ENCODE peak calls at places on chromosomes 1 and 21, in nine cellular contexts. One of them, this sample, is unnamed.

GRCh38 chr1:152228831-152229230 is 4.8 kb upstream of the HRNR start:
- DNase-seq in SK-N-SH: no peak
- DNase-seq in stomach: no peak
- DNase-seq in endothelial cell of umbilical vein: no peak
- DNase-seq in neuronal stem cell: no peak
- DNase-seq in left ventricle myocardium inferior: no peak
- DNase-seq in CD4-positive, alpha-beta T cell: no peak
- DNase-seq in body of pancreas: no peak
- DNase-seq in hepatocyte: no peak
- DNase-seq in this sample: no peak

GRCh38 chr1:193229136-193229535 is 42.7 kb upstream of the B3GALT2 start:
- DNase-seq in SK-N-SH: no peak
- DNase-seq in stomach: no peak
- DNase-seq in endothelial cell of umbilical vein: no peak
- DNase-seq in neuronal stem cell: no peak
- DNase-seq in left ventricle myocardium inferior: no peak
- DNase-seq in CD4-positive, alpha-beta T cell: no peak
- DNase-seq in body of pancreas: no peak
- DNase-seq in hepatocyte: no peak
- DNase-seq in this sample: no peak

GRCh38 chr1:109207472-109208103 is 6.1 kb upstream of the SARS1 start:
- DNase-seq in SK-N-SH: no peak
- DNase-seq in stomach: no peak
- DNase-seq in endothelial cell of umbilical vein: no peak
- DNase-seq in neuronal stem cell: no peak
- DNase-seq in left ventricle myocardium inferior: no peak
- DNase-seq in CD4-positive, alpha-beta T cell: no peak
- DNase-seq in body of pancreas: no peak
- DNase-seq in hepatocyte: no peak
- DNase-seq in this sample: no peak

GRCh38 chr1:109819365-109819764 is 55.6 kb upstream of the EPS8L3 start:
- DNase-seq in SK-N-SH: no peak
- DNase-seq in stomach: no peak
- DNase-seq in endothelial cell of umbilical vein: no peak
- DNase-seq in neuronal stem cell: no peak
- DNase-seq in left ventricle myocardium inferior: no peak
- DNase-seq in CD4-positive, alpha-beta T cell: no peak
- DNase-seq in body of pancreas: no peak
- DNase-seq in hepatocyte: no peak
- DNase-seq in this sample: no peak

GRCh38 chr1:51310871-51311613 is 19.3 kb downstream of the TTC39A start:
- DNase-seq in SK-N-SH: no peak
- DNase-seq in stomach: no peak
- DNase-seq in endothelial cell of umbilical vein: peak
- DNase-seq in neuronal stem cell: no peak
- DNase-seq in left ventricle myocardium inferior: no peak
- DNase-seq in CD4-positive, alpha-beta T cell: no peak
- DNase-seq in body of pancreas: no peak
- DNase-seq in hepatocyte: no peak
- DNase-seq in this sample: no peak

GRCh38 chr1:8429549-8430105 is 111.7 kb downstream of the SLC45A1 start:
- DNase-seq in SK-N-SH: no peak
- DNase-seq in stomach: no peak
- DNase-seq in endothelial cell of umbilical vein: no peak
- DNase-seq in neuronal stem cell: no peak
- DNase-seq in left ventricle myocardium inferior: no peak
- DNase-seq in CD4-positive, alpha-beta T cell: no peak
- DNase-seq in body of pancreas: no peak
- DNase-seq in hepatocyte: no peak
- DNase-seq in this sample: no peak

GRCh38 chr1:10253755-10254154 is 43.4 kb downstream of the KIF1B start:
- DNase-seq in SK-N-SH: peak
- DNase-seq in stomach: no peak
- DNase-seq in endothelial cell of umbilical vein: peak
- DNase-seq in neuronal stem cell: no peak
- DNase-seq in left ventricle myocardium inferior: no peak
- DNase-seq in CD4-positive, alpha-beta T cell: no peak
- DNase-seq in body of pancreas: peak
- DNase-seq in hepatocyte: peak
- DNase-seq in this sample: no peak

GRCh38 chr1:110084226-110085078 is 14.0 kb upstream of the ALX3 start:
- DNase-seq in SK-N-SH: no peak
- DNase-seq in stomach: peak
- DNase-seq in endothelial cell of umbilical vein: peak
- DNase-seq in neuronal stem cell: no peak
- DNase-seq in left ventricle myocardium inferior: peak
- DNase-seq in CD4-positive, alpha-beta T cell: no peak
- DNase-seq in body of pancreas: peak
- DNase-seq in hepatocyte: peak
- DNase-seq in this sample: no peak

GRCh38 chr1:208219659-208220282 is 24.4 kb downstream of the PLXNA2 start:
- DNase-seq in SK-N-SH: no peak
- DNase-seq in stomach: no peak
- DNase-seq in endothelial cell of umbilical vein: peak
- DNase-seq in neuronal stem cell: no peak
- DNase-seq in left ventricle myocardium inferior: peak
- DNase-seq in CD4-positive, alpha-beta T cell: no peak
- DNase-seq in body of pancreas: peak
- DNase-seq in hepatocyte: no peak
- DNase-seq in this sample: no peak

GRCh38 chr1:42144336-42145189 is 8.6 kb upstream of the GUCA2B start:
- DNase-seq in SK-N-SH: no peak
- DNase-seq in stomach: peak
- DNase-seq in endothelial cell of umbilical vein: no peak
- DNase-seq in neuronal stem cell: no peak
- DNase-seq in left ventricle myocardium inferior: no peak
- DNase-seq in CD4-positive, alpha-beta T cell: no peak
- DNase-seq in body of pancreas: no peak
- DNase-seq in hepatocyte: no peak
- DNase-seq in this sample: no peak

GRCh38 chr1:241592273-241592958 is 47.8 kb downstream of the CHML start:
- DNase-seq in SK-N-SH: no peak
- DNase-seq in stomach: no peak
- DNase-seq in endothelial cell of umbilical vein: no peak
- DNase-seq in neuronal stem cell: no peak
- DNase-seq in left ventricle myocardium inferior: no peak
- DNase-seq in CD4-positive, alpha-beta T cell: no peak
- DNase-seq in body of pancreas: no peak
- DNase-seq in hepatocyte: no peak
- DNase-seq in this sample: no peak

GRCh38 chr1:98389809-98390208 is 271.7 kb upstream of the SNX7 start:
- DNase-seq in SK-N-SH: no peak
- DNase-seq in stomach: no peak
- DNase-seq in endothelial cell of umbilical vein: peak
- DNase-seq in neuronal stem cell: no peak
- DNase-seq in left ventricle myocardium inferior: no peak
- DNase-seq in CD4-positive, alpha-beta T cell: no peak
- DNase-seq in body of pancreas: no peak
- DNase-seq in hepatocyte: peak
- DNase-seq in this sample: no peak

DNA sequence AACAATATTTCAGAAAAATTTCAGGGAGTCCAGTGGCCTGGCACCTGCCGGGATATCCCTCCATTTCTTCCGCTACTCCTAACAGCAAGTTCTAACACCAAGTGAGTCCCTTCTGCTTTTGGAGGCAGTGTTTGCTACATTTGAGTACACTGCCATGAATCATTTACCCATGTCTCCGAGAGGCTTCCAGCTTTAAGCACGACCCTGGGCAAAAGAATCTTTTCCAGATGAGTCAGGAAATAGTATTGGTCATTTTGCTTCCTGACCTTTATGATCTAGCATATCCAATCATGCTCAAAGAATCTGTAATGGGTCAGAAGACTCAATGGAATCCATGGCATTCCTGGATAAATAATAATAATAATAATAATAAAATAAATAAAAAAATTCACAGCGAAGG is 60.7 kb upstream of the FMN2 start:
- DNase-seq in SK-N-SH: no peak
- DNase-seq in stomach: no peak
- DNase-seq in endothelial cell of umbilical vein: peak
- DNase-seq in neuronal stem cell: no peak
- DNase-seq in left ventricle myocardium inferior: no peak
- DNase-seq in CD4-positive, alpha-beta T cell: no peak
- DNase-seq in body of pancreas: no peak
- DNase-seq in hepatocyte: no peak
- DNase-seq in this sample: no peak
- H3K27ac ChIP-seq in SK-N-SH: peak
- H3K27ac ChIP-seq in stomach: no peak
- H3K27ac ChIP-seq in endothelial cell of umbilical vein: peak
- H3K27ac ChIP-seq in neuronal stem cell: no peak
- H3K27ac ChIP-seq in left ventricle myocardium inferior: no peak
- H3K27ac ChIP-seq in CD4-positive, alpha-beta T cell: no peak
- H3K27ac ChIP-seq in body of pancreas: no peak
- H3K27ac ChIP-seq in hepatocyte: no peak
- H3K27ac ChIP-seq in this sample: no peak

GRCh38 chr21:26833460-26833939 is 11.7 kb downstream of the ADAMTS1 start:
- DNase-seq in SK-N-SH: no peak
- DNase-seq in stomach: no peak
- DNase-seq in endothelial cell of umbilical vein: no peak
- DNase-seq in neuronal stem cell: no peak
- DNase-seq in left ventricle myocardium inferior: no peak
- DNase-seq in CD4-positive, alpha-beta T cell: no peak
- DNase-seq in body of pancreas: no peak
- DNase-seq in hepatocyte: no peak
- DNase-seq in this sample: no peak

GRCh38 chr21:26833011-26833410 is 12.2 kb downstream of the ADAMTS1 start:
- DNase-seq in SK-N-SH: no peak
- DNase-seq in stomach: no peak
- DNase-seq in endothelial cell of umbilical vein: no peak
- DNase-seq in neuronal stem cell: no peak
- DNase-seq in left ventricle myocardium inferior: no peak
- DNase-seq in CD4-positive, alpha-beta T cell: no peak
- DNase-seq in body of pancreas: no peak
- DNase-seq in hepatocyte: no peak
- DNase-seq in this sample: no peak

GRCh38 chr21:26835714-26836265 is 9.4 kb downstream of the ADAMTS1 start:
- DNase-seq in SK-N-SH: no peak
- DNase-seq in stomach: no peak
- DNase-seq in endothelial cell of umbilical vein: no peak
- DNase-seq in neuronal stem cell: no peak
- DNase-seq in left ventricle myocardium inferior: no peak
- DNase-seq in CD4-positive, alpha-beta T cell: no peak
- DNase-seq in body of pancreas: no peak
- DNase-seq in hepatocyte: no peak
- DNase-seq in this sample: no peak

GRCh38 chr21:26835027-26835713 is 10.0 kb downstream of the ADAMTS1 start:
- DNase-seq in SK-N-SH: no peak
- DNase-seq in stomach: no peak
- DNase-seq in endothelial cell of umbilical vein: no peak
- DNase-seq in neuronal stem cell: no peak
- DNase-seq in left ventricle myocardium inferior: no peak
- DNase-seq in CD4-positive, alpha-beta T cell: no peak
- DNase-seq in body of pancreas: no peak
- DNase-seq in hepatocyte: no peak
- DNase-seq in this sample: no peak

DNA sequence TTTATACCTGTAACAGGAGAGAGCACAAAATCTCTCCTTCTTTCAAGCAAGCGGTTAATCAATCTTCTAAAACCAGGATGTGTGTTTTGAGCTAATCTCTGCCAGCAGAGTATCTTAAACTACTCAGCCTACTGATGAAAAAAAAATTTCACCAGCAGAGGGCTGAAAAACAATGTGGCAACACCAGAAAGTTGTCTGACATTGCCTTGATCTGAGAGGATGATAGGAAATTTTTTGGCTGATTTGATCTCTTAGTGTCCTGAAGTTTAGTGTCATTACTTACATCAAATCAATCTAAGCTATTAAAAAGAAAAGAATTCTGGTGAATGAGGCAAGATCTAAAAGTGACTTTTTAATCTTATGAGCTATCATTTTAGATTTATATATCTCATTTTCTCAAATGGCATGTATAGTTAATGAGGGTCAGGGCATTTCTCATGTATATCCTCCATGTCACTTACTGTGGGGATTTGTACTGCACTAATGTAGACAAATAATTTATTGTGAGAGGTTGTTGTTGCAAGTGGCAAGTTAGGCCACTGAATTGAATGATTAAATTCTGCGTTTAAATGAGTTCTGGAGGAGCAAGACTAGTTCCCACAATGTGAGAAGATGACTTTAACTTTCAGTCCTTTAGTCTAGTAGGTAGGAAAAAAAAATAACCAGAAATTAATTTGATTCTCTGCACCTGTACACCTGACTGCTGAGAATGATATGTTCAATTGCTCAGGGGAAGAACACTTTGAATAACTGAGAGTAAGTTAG is 10.8 kb downstream of the ADAMTS1 start:
- DNase-seq in SK-N-SH: no peak
- DNase-seq in stomach: no peak
- DNase-seq in endothelial cell of umbilical vein: no peak
- DNase-seq in neuronal stem cell: no peak
- DNase-seq in left ventricle myocardium inferior: no peak
- DNase-seq in CD4-positive, alpha-beta T cell: no peak
- DNase-seq in body of pancreas: no peak
- DNase-seq in hepatocyte: no peak
- DNase-seq in this sample: no peak
- H3K27ac ChIP-seq in SK-N-SH: peak
- H3K27ac ChIP-seq in stomach: no peak
- H3K27ac ChIP-seq in endothelial cell of umbilical vein: no peak
- H3K27ac ChIP-seq in neuronal stem cell: no peak
- H3K27ac ChIP-seq in left ventricle myocardium inferior: peak
- H3K27ac ChIP-seq in CD4-positive, alpha-beta T cell: no peak
- H3K27ac ChIP-seq in body of pancreas: no peak
- H3K27ac ChIP-seq in hepatocyte: no peak
- H3K27ac ChIP-seq in this sample: no peak

DNA sequence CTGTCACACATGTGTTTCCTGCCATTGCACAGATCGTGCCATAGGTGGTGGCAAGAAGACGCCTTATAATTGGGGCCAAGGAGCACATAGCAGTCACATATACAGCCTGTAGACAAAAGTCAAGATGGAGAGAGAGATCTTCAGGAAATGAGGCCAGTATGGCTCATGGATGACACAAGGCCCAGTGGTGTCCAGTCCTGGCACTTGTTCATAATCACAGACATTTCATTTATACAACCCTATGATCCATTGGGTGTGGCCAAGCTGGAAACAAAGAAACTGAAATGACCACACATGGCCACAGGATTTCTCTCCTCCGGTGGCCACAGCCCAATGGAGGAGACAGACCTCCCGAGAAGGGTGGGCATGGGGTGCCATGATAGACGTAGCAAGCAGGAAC is 78.5 kb upstream of the KAZN start:
- DNase-seq in SK-N-SH: no peak
- DNase-seq in stomach: no peak
- DNase-seq in endothelial cell of umbilical vein: no peak
- DNase-seq in neuronal stem cell: no peak
- DNase-seq in left ventricle myocardium inferior: no peak
- DNase-seq in CD4-positive, alpha-beta T cell: no peak
- DNase-seq in body of pancreas: no peak
- DNase-seq in hepatocyte: no peak
- DNase-seq in this sample: no peak
- H3K27ac ChIP-seq in SK-N-SH: no peak
- H3K27ac ChIP-seq in stomach: no peak
- H3K27ac ChIP-seq in endothelial cell of umbilical vein: no peak
- H3K27ac ChIP-seq in neuronal stem cell: no peak
- H3K27ac ChIP-seq in left ventricle myocardium inferior: no peak
- H3K27ac ChIP-seq in CD4-positive, alpha-beta T cell: no peak
- H3K27ac ChIP-seq in body of pancreas: no peak
- H3K27ac ChIP-seq in hepatocyte: no peak
- H3K27ac ChIP-seq in this sample: no peak

GRCh38 chr1:238465449-238465848 is 574.7 kb upstream of the ZP4 start:
- DNase-seq in SK-N-SH: peak
- DNase-seq in stomach: no peak
- DNase-seq in endothelial cell of umbilical vein: no peak
- DNase-seq in neuronal stem cell: no peak
- DNase-seq in left ventricle myocardium inferior: no peak
- DNase-seq in CD4-positive, alpha-beta T cell: no peak
- DNase-seq in body of pancreas: no peak
- DNase-seq in hepatocyte: no peak
- DNase-seq in this sample: no peak
- H3K27ac ChIP-seq in SK-N-SH: peak
- H3K27ac ChIP-seq in stomach: no peak
- H3K27ac ChIP-seq in endothelial cell of umbilical vein: no peak
- H3K27ac ChIP-seq in neuronal stem cell: no peak
- H3K27ac ChIP-seq in left ventricle myocardium inferior: no peak
- H3K27ac ChIP-seq in CD4-positive, alpha-beta T cell: no peak
- H3K27ac ChIP-seq in body of pancreas: no peak
- H3K27ac ChIP-seq in hepatocyte: no peak
- H3K27ac ChIP-seq in this sample: no peak